ENCODE peak calls at places on chromosomes 4 and X, in five cellular contexts. One of them, this sample, is unnamed.

GRCh38 chr4:7353846-7354610 is 80.7 kb downstream of the PSAPL1 start:
- DNase-seq in H1: no peak
- DNase-seq in HEK293T: no peak
- DNase-seq in HepG2: no peak
- DNase-seq in GM12878: no peak
- DNase-seq in this sample: no peak

GRCh38 chr4:8109406-8110065 is 49.1 kb downstream of the ABLIM2 start:
- DNase-seq in H1: no peak
- DNase-seq in HEK293T: no peak
- DNase-seq in HepG2: no peak
- DNase-seq in GM12878: no peak
- DNase-seq in this sample: no peak

GRCh38 chrX:40149286-40150175 is 51.8 kb upstream of the BCOR start:
- DNase-seq in H1: no peak
- DNase-seq in HEK293T: no peak
- DNase-seq in HepG2: no peak
- DNase-seq in GM12878: no peak
- DNase-seq in this sample: no peak

GRCh38 chr4:78653655-78654054 is 102.1 kb downstream of the ANXA3 start:
- DNase-seq in H1: no peak
- DNase-seq in HEK293T: peak; percentile 13
- DNase-seq in HepG2: no peak
- DNase-seq in GM12878: no peak
- DNase-seq in this sample: no peak

GRCh38 chrX:152405561-152405960 is 45.6 kb downstream of the GABRA3 start:
- DNase-seq in H1: no peak
- DNase-seq in HEK293T: no peak
- DNase-seq in HepG2: no peak
- DNase-seq in GM12878: no peak
- DNase-seq in this sample: no peak

GRCh38 chr4:73603307-73603710 is 16.9 kb downstream of the RASSF6 start:
- DNase-seq in H1: no peak
- DNase-seq in HEK293T: no peak
- DNase-seq in HepG2: peak; percentile 88
- DNase-seq in GM12878: no peak
- DNase-seq in this sample: no peak

GRCh38 chr4:4574792-4575191 is 32.9 kb upstream of the STX18 start:
- DNase-seq in H1: no peak
- DNase-seq in HEK293T: no peak
- DNase-seq in HepG2: no peak
- DNase-seq in GM12878: no peak
- DNase-seq in this sample: no peak

GRCh38 chr4:27176400-27176799 is 315.8 kb downstream of the STIM2 start:
- DNase-seq in H1: no peak
- DNase-seq in HEK293T: peak; percentile 7
- DNase-seq in HepG2: peak; percentile 14
- DNase-seq in GM12878: no peak
- DNase-seq in this sample: peak; percentile 25

GRCh38 chr4:94519019-94519418 is 67.3 kb downstream of the PDLIM5 start:
- DNase-seq in H1: no peak
- DNase-seq in HEK293T: no peak
- DNase-seq in HepG2: no peak
- DNase-seq in GM12878: no peak
- DNase-seq in this sample: no peak

GRCh38 chr4:54550415-54551171 is 107.2 kb upstream of the KIT start:
- DNase-seq in H1: no peak
- DNase-seq in HEK293T: no peak
- DNase-seq in HepG2: no peak
- DNase-seq in GM12878: no peak
- DNase-seq in this sample: no peak

GRCh38 chr4:7096264-7096663 is 28.4 kb upstream of the GRPEL1 start:
- DNase-seq in H1: no peak
- DNase-seq in HEK293T: no peak
- DNase-seq in HepG2: no peak
- DNase-seq in GM12878: no peak
- DNase-seq in this sample: no peak

GRCh38 chr4:17817027-17817426 is 6.2 kb downstream of the NCAPG start:
- DNase-seq in H1: no peak
- DNase-seq in HEK293T: no peak
- DNase-seq in HepG2: peak; percentile 29
- DNase-seq in GM12878: peak; percentile 41
- DNase-seq in this sample: no peak

GRCh38 chr4:78477276-78477675 is 74.3 kb upstream of the ANXA3 start:
- DNase-seq in H1: no peak
- DNase-seq in HEK293T: no peak
- DNase-seq in HepG2: no peak
- DNase-seq in GM12878: no peak
- DNase-seq in this sample: no peak

GRCh38 chr4:144591401-144591800 is 54.6 kb upstream of the HHIP start:
- DNase-seq in H1: no peak
- DNase-seq in HEK293T: no peak
- DNase-seq in HepG2: no peak
- DNase-seq in GM12878: no peak
- DNase-seq in this sample: no peak

GRCh38 chr4:105061136-105061696 is 85.5 kb upstream of the TET2 start:
- DNase-seq in H1: peak; percentile 3
- DNase-seq in HEK293T: no peak
- DNase-seq in HepG2: peak; percentile 2
- DNase-seq in GM12878: peak; percentile 85
- DNase-seq in this sample: no peak

GRCh38 chr4:83250666-83251065 is 33.9 kb downstream of the COQ2 start:
- DNase-seq in H1: no peak
- DNase-seq in HEK293T: no peak
- DNase-seq in HepG2: no peak
- DNase-seq in GM12878: no peak
- DNase-seq in this sample: peak; percentile 25

GRCh38 chr4:5812506-5813229 is 80.2 kb downstream of the CRMP1 start:
- DNase-seq in H1: no peak
- DNase-seq in HEK293T: peak; percentile 69
- DNase-seq in HepG2: peak; percentile 58
- DNase-seq in GM12878: no peak
- DNase-seq in this sample: peak; percentile 54

GRCh38 chrX:40371376-40371775 is 209.4 kb upstream of the ATP6AP2 start:
- DNase-seq in H1: no peak
- DNase-seq in HEK293T: no peak
- DNase-seq in HepG2: no peak
- DNase-seq in GM12878: no peak
- DNase-seq in this sample: no peak

GRCh38 chr4:8847764-8848163 is 23.9 kb downstream of the HMX1 start:
- DNase-seq in H1: no peak
- DNase-seq in HEK293T: peak; percentile 70
- DNase-seq in HepG2: no peak
- DNase-seq in GM12878: no peak
- DNase-seq in this sample: no peak

GRCh38 chr4:78120144-78120880 is 63.2 kb downstream of the FRAS1 start:
- DNase-seq in H1: no peak
- DNase-seq in HEK293T: no peak
- DNase-seq in HepG2: no peak
- DNase-seq in GM12878: no peak
- DNase-seq in this sample: no peak

GRCh38 chrX:28586291-28586690 is 955 bp upstream of the IL1RAPL1 start:
- DNase-seq in H1: no peak
- DNase-seq in HEK293T: no peak
- DNase-seq in HepG2: no peak
- DNase-seq in GM12878: no peak
- DNase-seq in this sample: peak; percentile 33

GRCh38 chr4:75630174-75630931 is at the start of gene CDKL2:
- DNase-seq in H1: peak; percentile 62
- DNase-seq in HEK293T: peak; percentile 92
- DNase-seq in HepG2: no peak
- DNase-seq in GM12878: peak; percentile 37
- DNase-seq in this sample: peak; percentile 68

GRCh38 chr4:11698846-11699590 is 270.3 kb upstream of the HS3ST1 start:
- DNase-seq in H1: no peak
- DNase-seq in HEK293T: no peak
- DNase-seq in HepG2: no peak
- DNase-seq in GM12878: no peak
- DNase-seq in this sample: no peak

GRCh38 chr4:15586046-15586445 is 69.1 kb downstream of the FBXL5 start:
- DNase-seq in H1: no peak
- DNase-seq in HEK293T: no peak
- DNase-seq in HepG2: no peak
- DNase-seq in GM12878: no peak
- DNase-seq in this sample: no peak

DNA sequence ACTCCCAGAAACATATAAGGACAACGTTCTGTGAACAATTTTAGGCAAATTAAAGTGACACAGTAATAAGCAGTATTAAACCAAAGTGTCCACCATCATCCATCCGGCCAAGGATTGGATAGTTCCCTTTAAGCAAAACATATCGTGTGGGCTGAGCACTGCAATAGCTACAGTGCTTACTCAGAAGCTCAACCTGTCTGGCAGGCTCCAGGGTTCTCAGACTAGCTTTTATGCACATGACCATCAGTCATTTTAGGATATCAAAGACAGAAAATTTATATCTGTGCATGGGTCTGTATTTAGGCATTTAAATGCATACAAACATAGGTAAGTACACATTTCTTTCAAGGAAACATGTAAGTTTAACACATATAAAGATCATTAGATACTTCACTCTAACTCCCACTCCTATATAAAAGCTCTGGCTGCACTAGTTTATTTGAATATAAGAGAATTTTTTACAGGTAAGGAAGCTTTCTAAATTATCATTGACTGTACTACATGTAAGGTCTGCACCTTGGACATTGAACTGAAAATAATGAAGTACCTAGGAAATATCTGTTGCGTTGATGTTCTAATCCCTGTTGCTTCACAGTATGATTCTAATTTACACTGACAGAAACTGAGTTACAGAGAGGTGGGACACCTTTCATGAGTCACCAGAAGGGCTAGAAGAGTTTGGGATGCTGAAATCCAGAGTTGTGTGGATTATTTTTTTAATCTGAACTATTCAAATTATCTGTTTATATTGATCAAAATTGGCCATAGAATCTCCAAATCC is 67.6 kb downstream of the ELOVL6 start:
- DNase-seq in H1: no peak
- DNase-seq in HEK293T: no peak
- DNase-seq in HepG2: no peak
- DNase-seq in GM12878: no peak
- DNase-seq in this sample: no peak
- TF ChIP-seq SUZ12 in H1: no peak
- TF ChIP-seq SUZ12 in HEK293T: no peak
- TF ChIP-seq SUZ12 in HepG2: no peak
- TF ChIP-seq SUZ12 in GM12878: no peak
- TF ChIP-seq SUZ12 in this sample: no peak

GRCh38 chrX:19846995-19847790 is 40.2 kb downstream of the SH3KBP1 start:
- DNase-seq in H1: peak; percentile 7
- DNase-seq in HEK293T: no peak
- DNase-seq in HepG2: no peak
- DNase-seq in GM12878: no peak
- DNase-seq in this sample: no peak
- TF ChIP-seq SUZ12 in H1: no peak
- TF ChIP-seq SUZ12 in HEK293T: no peak
- TF ChIP-seq SUZ12 in HepG2: no peak
- TF ChIP-seq SUZ12 in GM12878: no peak
- TF ChIP-seq SUZ12 in this sample: no peak

DNA sequence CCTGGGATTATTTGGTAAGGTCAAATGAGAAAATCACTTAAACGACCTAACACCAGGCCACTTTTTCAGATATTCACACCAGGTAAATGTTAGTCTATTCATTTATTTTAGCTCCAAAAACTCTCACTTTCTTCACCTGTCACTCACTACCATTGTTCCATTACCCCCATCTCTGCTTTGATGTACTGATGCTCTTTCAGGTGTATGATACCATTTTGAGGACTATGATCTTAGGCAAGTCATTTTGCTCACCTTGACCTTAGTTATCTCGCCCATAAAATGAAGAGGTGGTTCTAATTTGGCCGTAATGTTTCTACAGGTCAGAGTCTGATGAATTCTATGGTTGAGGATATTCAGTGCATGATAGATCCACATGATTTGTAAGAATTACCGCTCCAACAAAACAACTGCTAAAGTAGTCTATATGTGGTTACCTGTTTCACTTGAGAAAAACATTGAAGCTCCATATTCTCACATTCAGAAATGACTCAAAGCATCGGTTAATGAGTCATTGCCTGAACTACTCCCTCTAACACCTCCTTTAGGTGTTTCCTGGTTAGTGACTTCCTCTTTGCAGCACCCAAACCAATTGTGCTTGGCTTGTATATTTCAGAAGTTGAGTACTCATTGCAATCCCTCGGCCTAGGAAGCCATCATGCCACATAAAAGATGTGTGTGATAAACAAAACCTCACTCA is 4.5 kb downstream of the DTHD1 start:
- DNase-seq in H1: no peak
- DNase-seq in HEK293T: no peak
- DNase-seq in HepG2: no peak
- DNase-seq in GM12878: peak; percentile 93
- DNase-seq in this sample: no peak
- TF ChIP-seq SUZ12 in H1: no peak
- TF ChIP-seq SUZ12 in HEK293T: no peak
- TF ChIP-seq SUZ12 in HepG2: no peak
- TF ChIP-seq SUZ12 in GM12878: no peak
- TF ChIP-seq SUZ12 in this sample: no peak

DNA sequence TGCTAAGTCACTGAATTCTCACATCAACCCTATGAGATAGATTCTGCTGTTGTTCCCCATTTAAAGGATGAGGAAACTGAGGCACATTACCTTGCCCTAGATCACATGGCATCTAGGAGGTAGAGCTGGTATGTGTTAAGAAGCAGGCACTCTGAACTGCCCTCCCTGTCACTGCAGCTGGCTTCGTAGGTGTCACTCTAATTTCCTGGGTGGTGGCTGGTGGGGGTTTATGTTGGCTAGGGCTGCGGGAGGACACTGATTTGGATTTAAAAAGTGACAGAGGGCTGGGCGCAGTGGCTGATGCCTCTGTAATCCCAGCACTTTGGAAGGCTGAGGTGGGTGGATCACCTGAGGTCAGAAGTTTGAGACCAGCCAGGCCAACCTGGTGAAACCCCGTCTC is 93.0 kb downstream of the ARHGAP10 start:
- DNase-seq in H1: no peak
- DNase-seq in HEK293T: no peak
- DNase-seq in HepG2: no peak
- DNase-seq in GM12878: no peak
- DNase-seq in this sample: no peak
- TF ChIP-seq SUZ12 in H1: no peak
- TF ChIP-seq SUZ12 in HEK293T: no peak
- TF ChIP-seq SUZ12 in HepG2: no peak
- TF ChIP-seq SUZ12 in GM12878: no peak
- TF ChIP-seq SUZ12 in this sample: no peak

DNA sequence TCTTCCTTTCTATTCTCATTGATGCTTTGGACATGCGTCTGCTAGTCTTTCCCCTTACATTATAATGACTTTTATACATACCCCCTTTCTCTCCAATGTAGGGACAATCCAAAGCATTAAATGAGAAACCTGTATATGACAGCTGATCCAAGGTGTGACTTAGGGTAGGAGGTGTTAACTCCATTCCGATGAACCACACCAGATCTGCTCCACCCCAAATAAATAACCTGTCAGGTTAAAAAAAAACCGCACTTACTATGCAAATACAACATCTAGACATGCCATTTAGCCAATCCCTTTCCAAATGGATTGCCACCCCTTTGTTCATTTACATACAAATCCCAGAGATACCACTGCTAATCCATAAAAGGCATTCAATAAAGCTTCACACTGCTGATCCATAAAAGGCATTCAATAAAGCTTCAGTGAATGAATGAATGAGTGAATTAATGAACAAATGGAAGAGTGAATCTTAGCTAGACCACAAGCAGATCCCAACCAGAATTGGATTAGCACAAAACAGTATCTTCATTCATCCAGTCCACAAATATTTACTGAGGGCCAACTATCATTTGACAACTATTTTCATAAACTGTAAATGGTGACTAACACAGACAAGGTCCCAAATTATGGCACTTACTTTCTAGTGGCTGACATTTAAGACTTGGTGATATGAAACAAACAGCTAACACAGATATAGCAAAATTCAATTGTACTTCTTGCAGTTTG is 158.9 kb upstream of the MAP3K15 start:
- DNase-seq in H1: no peak
- DNase-seq in HEK293T: no peak
- DNase-seq in HepG2: peak; percentile 2
- DNase-seq in GM12878: no peak
- DNase-seq in this sample: no peak
- TF ChIP-seq SUZ12 in H1: no peak
- TF ChIP-seq SUZ12 in HEK293T: no peak
- TF ChIP-seq SUZ12 in HepG2: no peak
- TF ChIP-seq SUZ12 in GM12878: no peak
- TF ChIP-seq SUZ12 in this sample: no peak

This sample was measured in NT2/D1.